ENCODE peak calls at places on chromosomes 1 and 21, in ten cellular contexts. M is PC-9; W is AG10803; J is foreskin fibroblast; E is mammary epithelial cell; V is PC-3; L is NB4; D is CD8-positive, alpha-beta T cell; K is right atrium auricular region; B is brain microvascular endothelial cell. O is an unnamed sample.

GRCh38 chr1:78176448-78176847 is 130.7 kb downstream of the GIPC2 start:
- DNase-seq in M (no peak), D (no peak), B (peak; percentile 63), V (peak; percentile 90), K (no peak), L (no peak), J (peak; percentile 81), W (peak; percentile 89), E (peak; percentile 85), O (no peak)

GRCh38 chr1:193408782-193409293 is 222.4 kb upstream of the B3GALT2 start:
- DNase-seq in V (no peak), M (no peak), W (peak; percentile 71), K (peak; percentile 92), J (peak; percentile 59), B (peak; percentile 99), D (no peak), L (no peak), E (peak; percentile 51), O (no peak)

GRCh38 chr1:153805042-153805745 is 30.0 kb downstream of the SLC27A3 start:
- DNase-seq in D (peak; percentile 72), J (peak; percentile 92), M (peak; percentile 70), L (peak; percentile 87), K (peak; percentile 82), B (peak; percentile 76), E (peak; percentile 93), V (peak; percentile 91), W (peak; percentile 84), O (peak; percentile 90)

GRCh38 chr1:163307479-163308171 is 14.1 kb upstream of the NUF2 start:
- DNase-seq in J (peak; percentile 62), K (no peak), B (peak; percentile 83), D (no peak), E (peak; percentile 12), M (no peak), V (peak; percentile 40), L (no peak), W (peak; percentile 73), O (no peak)

GRCh38 chr21:35324372-35325220 is 275.5 kb upstream of the RUNX1 start:
- DNase-seq in D (no peak), V (peak; percentile 56), B (peak; percentile 67), K (no peak), E (peak; percentile 39), M (no peak), W (peak; percentile 94), L (no peak), J (peak; percentile 75), O (no peak)

GRCh38 chr1:78668427-78668826 is 18.8 kb downstream of the IFI44 start:
- DNase-seq in M (no peak), D (no peak), E (no peak), J (no peak), L (no peak), B (no peak), K (no peak), V (no peak), W (no peak), O (no peak)

GRCh38 chr1:61301824-61302652 is 219.7 kb downstream of the NFIA start:
- DNase-seq in E (peak; percentile 88), B (peak; percentile 77), J (peak; percentile 43), K (no peak), W (peak; percentile 69), D (no peak), M (no peak), L (no peak), V (no peak), O (no peak)

GRCh38 chr1:213200630-213201029 is 149.6 kb downstream of the RPS6KC1 start:
- DNase-seq in W (no peak), M (no peak), B (no peak), D (no peak), E (no peak), J (no peak), V (no peak), L (no peak), K (no peak), O (no peak)

GRCh38 chr1:153678519-153679336 is at the start of gene NPR1:
- DNase-seq in V (no peak), D (peak; percentile 22), M (no peak), J (peak; percentile 14), W (peak; percentile 27), B (no peak), E (peak; percentile 31), L (peak; percentile 57), K (peak; percentile 74), O (no peak)

GRCh38 chr1:30879940-30880339 is 28.6 kb downstream of the SDC3 start:
- DNase-seq in W (no peak), J (no peak), D (no peak), E (peak; percentile 27), V (peak; percentile 2), L (no peak), K (no peak), B (no peak), M (no peak), O (no peak)

GRCh38 chr21:33135925-33136324 is 66.0 kb downstream of the OLIG1 start:
- DNase-seq in J (no peak), K (no peak), W (no peak), V (no peak), E (no peak), M (no peak), D (no peak), B (no peak), L (no peak), O (no peak)

GRCh38 chr21:17396948-17397347 is 115.9 kb upstream of the CXADR start:
- DNase-seq in B (no peak), W (no peak), M (no peak), J (no peak), L (no peak), D (no peak), V (no peak), K (no peak), E (no peak), O (no peak)

GRCh38 chr1:2475571-2475970 is 518 bp upstream of the PLCH2 start:
- DNase-seq in D (no peak), K (no peak), E (no peak), M (no peak), J (no peak), B (no peak), V (no peak), L (no peak), W (no peak), O (no peak)

GRCh38 chr1:2473198-2473597 is 2.9 kb upstream of the PLCH2 start:
- DNase-seq in B (no peak), W (no peak), E (no peak), J (no peak), M (no peak), D (no peak), L (no peak), K (no peak), V (no peak), O (no peak)

GRCh38 chr1:2474104-2474787 is 1.8 kb upstream of the PLCH2 start:
- DNase-seq in K (no peak), W (no peak), E (no peak), B (no peak), J (no peak), V (no peak), M (no peak), D (no peak), L (no peak), O (no peak)

GRCh38 chr1:2476066-2476999 is at the start of gene PLCH2:
- DNase-seq in B (no peak), D (no peak), E (no peak), L (no peak), K (no peak), V (no peak), W (no peak), M (no peak), J (no peak), O (no peak)

DNA sequence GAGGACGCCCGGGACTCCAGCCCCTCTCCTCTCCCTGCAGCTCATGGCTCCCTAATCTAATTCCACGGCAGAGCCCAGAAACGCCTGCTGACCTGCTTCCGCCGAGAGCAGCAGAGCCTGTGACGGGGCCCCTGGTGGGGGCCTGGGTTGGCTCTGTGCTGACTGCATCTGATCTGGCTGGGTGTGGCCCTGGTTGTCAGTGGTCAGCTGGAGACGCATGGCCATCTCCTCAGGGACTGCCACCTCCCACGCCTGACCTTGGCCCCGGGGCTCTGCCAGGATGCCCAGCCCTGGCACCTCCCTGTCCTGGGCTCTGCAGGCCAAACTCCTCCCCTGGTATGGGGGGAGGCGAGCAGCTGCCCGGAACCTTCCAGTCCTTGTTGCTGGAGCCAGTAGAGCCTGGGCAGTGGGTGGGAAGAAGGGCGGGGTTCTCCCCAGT is 1.1 kb upstream of the PLCH2 start:
- DNase-seq in M (no peak), L (no peak), V (no peak), D (no peak), B (no peak), E (no peak), J (no peak), K (no peak), W (no peak), O (no peak)
- H3K4me3 ChIP-seq in M (no peak overlapping the region), L (no peak overlapping the region), V (no peak overlapping the region), D (no peak overlapping the region), B (no peak overlapping the region), E (no peak overlapping the region), J (no peak overlapping the region), K (no peak overlapping the region), W (no peak overlapping the region), O (no peak overlapping the region)

GRCh38 chr1:2042830-2043773 is 7.1 kb upstream of the PRKCZ start:
- DNase-seq in J (no peak), L (no peak), E (no peak), B (no peak), W (no peak), D (no peak), K (no peak), M (no peak), V (peak; percentile 60), O (no peak)
- TF ChIP-seq CTCF in J (no peak), L (no peak), E (no peak), B (peak; percentile 10), W (no peak), D (no peak), K (no peak), M (no peak), V (peak; percentile 47), O (no peak)

DNA sequence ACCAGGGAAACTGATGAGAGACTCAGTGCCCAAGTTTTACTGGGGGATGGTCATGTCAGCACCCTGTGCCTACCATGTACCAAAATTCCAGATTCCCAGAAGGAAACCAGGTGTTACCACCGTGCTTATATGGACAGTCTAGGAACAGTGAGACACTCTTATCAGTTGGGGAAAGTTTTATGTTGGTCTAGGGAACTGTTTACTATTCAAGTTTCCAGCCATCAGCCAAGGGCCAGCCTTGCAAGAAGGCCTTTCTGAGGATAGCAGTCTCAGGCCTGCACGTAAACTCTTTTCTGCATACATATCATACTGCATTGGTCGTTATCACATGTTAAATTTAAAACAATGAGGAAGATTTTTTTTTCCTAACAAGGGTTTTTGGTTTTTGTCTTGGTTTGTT is 12.6 kb downstream of the TMEM269 start:
- DNase-seq in J (no peak), M (no peak), W (no peak), L (no peak), E (no peak), B (no peak), V (no peak), D (no peak), K (no peak), O (no peak)
- H3K4me3 ChIP-seq in J (no peak overlapping the region), M (no peak overlapping the region), W (no peak overlapping the region), L (no peak overlapping the region), E (no peak overlapping the region), B (no peak overlapping the region), V (no peak overlapping the region), D (no peak overlapping the region), K (no peak overlapping the region), O (no peak overlapping the region)

DNA sequence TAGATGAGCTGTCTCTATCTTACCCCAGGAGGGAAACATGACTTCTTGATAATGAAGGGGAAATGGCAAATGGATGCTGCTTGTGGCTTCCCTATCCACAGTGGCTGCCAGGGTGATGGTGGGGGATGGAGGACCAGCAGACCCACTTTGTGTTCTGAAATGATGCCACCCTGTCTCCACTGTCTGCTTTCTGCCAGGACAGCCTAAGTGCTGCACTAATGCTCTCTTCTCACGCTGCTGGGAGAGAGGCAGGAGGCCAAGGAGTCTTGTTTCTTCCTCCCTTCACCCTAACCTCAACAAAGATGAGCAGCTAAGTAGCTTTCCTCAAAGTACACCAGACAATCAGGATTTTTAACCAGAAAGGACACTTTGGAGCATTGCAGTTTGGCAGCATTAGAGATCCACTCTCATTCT is 36.6 kb downstream of the XCL1 start:
- DNase-seq in J (no peak), D (no peak), W (no peak), B (no peak), K (no peak), V (no peak), E (no peak), L (no peak), M (no peak), O (no peak)
- TF ChIP-seq CTCF in J (no peak), D (no peak), W (no peak), B (no peak), K (no peak), V (no peak), E (no peak), L (no peak), M (no peak), O (no peak)